ENCODE peak calls at places on chromosomes 5 and 9, in nine cellular contexts. J is spleen, U is adrenal gland, X is lower leg skin, R is sigmoid colon, E is esophagus squamous epithelium, L is transverse colon, B is breast epithelium, O is ovary. G is an unnamed sample.

GRCh38 chr5:168843277-168843997 is 264.3 kb upstream of the PANK3 start:
- DNase-seq in R (no peak), U (no peak), X (no peak), L (no peak), B (no peak), E (no peak), J (no peak), O (no peak), G (no peak)

GRCh38 chr9:37030591-37030939 is 3.5 kb downstream of the PAX5 start:
- DNase-seq in X (no peak), B (no peak), E (no peak), O (no peak), U (no peak), J (peak), R (no peak), L (no peak), G (no peak)

GRCh38 chr9:105697871-105698270 is 3.5 kb downstream of the TMEM38B start:
- DNase-seq in R (no peak), L (no peak), U (no peak), J (no peak), E (no peak), X (no peak), O (no peak), B (no peak), G (no peak)

GRCh38 chr9:110996436-110997224 is 41.6 kb downstream of the LPAR1 start:
- DNase-seq in B (no peak), R (peak), O (peak), L (peak), X (peak), J (no peak), U (peak), E (no peak), G (peak)

GRCh38 chr9:27888661-27889295 is 315.5 kb upstream of the C9orf72 start:
- DNase-seq in X (no peak), E (no peak), J (peak), L (peak), O (no peak), R (no peak), U (no peak), B (no peak), G (no peak)

GRCh38 chr5:76794871-76795270 is 24.0 kb upstream of the F2RL1 start:
- DNase-seq in L (no peak), O (no peak), B (no peak), E (no peak), R (no peak), J (no peak), X (no peak), U (no peak), G (no peak)

GRCh38 chr9:122379340-122379739 is 8.5 kb downstream of the PTGS1 start:
- DNase-seq in O (no peak), X (no peak), B (no peak), E (no peak), R (no peak), U (no peak), L (no peak), J (no peak), G (no peak)

GRCh38 chr5:169197343-169197742 is 103.6 kb downstream of the SLIT3 start:
- DNase-seq in B (no peak), E (no peak), R (no peak), L (peak), J (no peak), X (no peak), U (no peak), O (no peak), G (no peak)

GRCh38 chr5:91443761-91444467 is 60.8 kb upstream of the ARRDC3 start:
- DNase-seq in R (no peak), U (no peak), J (no peak), X (no peak), L (no peak), E (no peak), O (no peak), B (no peak), G (no peak)

GRCh38 chr5:66864240-66864884 is 268.2 kb downstream of the MAST4 start:
- DNase-seq in E (no peak), X (no peak), O (no peak), U (no peak), L (no peak), J (no peak), B (no peak), R (no peak), G (no peak)

GRCh38 chr5:132675936-132676689 is 2.3 kb downstream of the IL4 start:
- DNase-seq in E (no peak), J (no peak), X (no peak), B (no peak), O (no peak), U (no peak), R (no peak), L (no peak), G (no peak)

GRCh38 chr5:170070556-170071412 is 34.9 kb upstream of the FOXI1 start:
- DNase-seq in O (no peak), X (no peak), E (no peak), U (no peak), R (peak), B (no peak), J (no peak), L (no peak), G (no peak)

GRCh38 chr5:125326114-125326513 is 579.7 kb upstream of the ZNF608 start:
- DNase-seq in R (no peak), U (peak), E (no peak), L (peak), J (no peak), X (no peak), O (no peak), B (no peak), G (peak)

GRCh38 chr5:78778538-78778937 is 130.0 kb upstream of the LHFPL2 start:
- DNase-seq in R (no peak), L (no peak), O (no peak), U (no peak), X (no peak), E (no peak), J (no peak), B (no peak), G (no peak)

GRCh38 chr9:20518735-20519134 is 103.6 kb downstream of the MLLT3 start:
- DNase-seq in U (no peak), R (no peak), X (no peak), O (no peak), L (no peak), E (no peak), B (no peak), J (no peak), G (no peak)

DNA sequence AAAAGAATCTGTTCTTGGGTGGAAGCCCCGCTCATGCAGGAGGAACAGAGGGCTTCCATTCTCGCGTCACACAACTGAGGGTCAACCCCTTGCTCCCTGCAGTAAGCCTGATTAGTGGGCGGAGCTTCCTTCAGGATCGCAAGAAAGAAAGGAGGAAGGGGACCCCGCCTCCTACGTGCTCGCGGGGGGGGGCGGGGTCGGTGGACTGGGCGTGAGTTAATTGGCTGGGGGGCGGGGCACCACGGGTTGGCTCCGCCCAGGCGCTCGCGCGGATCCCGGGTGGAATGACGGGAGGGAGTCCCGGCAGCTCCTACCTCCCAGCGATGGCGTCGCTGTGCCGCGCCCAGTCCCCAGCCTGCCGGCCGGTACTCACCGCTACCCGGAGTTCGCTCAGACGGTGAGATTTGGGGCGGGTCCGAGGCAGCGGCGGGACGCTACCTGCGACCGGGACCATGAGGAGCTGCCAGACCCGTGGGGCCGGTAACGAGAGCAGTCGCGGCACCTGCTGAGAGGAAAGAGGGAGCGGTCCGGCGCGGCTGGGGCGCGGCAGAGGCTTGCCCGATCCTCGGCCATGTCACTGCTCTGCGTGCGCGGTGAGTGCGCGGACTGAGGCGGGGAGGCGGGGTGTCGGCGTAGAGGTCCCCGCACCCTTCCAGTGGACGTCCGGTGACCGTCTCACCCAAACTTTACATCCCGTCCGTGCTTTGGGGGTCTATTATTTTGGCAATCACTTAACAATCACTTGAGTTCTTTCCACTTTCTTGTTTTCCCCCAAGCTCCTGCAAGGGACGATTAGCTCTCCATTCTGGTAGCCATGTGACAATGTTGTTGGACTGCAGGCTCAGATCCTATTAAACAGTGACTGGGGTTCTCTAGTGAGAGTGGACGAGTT is at the start of gene UNC13B:
- DNase-seq in L (peak), X (peak), U (peak), O (peak), B (peak), J (peak), E (peak), R (peak), G (peak)
- TF ChIP-seq CTCF in L (peak), X (no peak), U (peak), O (no peak), B (no peak), J (no peak), E (no peak), R (no peak), G (no peak)

GRCh38 chr9:136723989-136724388 is 11.6 kb downstream of the DIPK1B start:
- DNase-seq in B (no peak), J (no peak), X (no peak), R (no peak), O (no peak), E (no peak), U (no peak), L (no peak), G (no peak)
- TF ChIP-seq POLR2A in B (no peak), J (no peak), X (no peak), R (no peak), O (no peak), E (no peak), U (no peak), L (no peak), G (no peak)

DNA sequence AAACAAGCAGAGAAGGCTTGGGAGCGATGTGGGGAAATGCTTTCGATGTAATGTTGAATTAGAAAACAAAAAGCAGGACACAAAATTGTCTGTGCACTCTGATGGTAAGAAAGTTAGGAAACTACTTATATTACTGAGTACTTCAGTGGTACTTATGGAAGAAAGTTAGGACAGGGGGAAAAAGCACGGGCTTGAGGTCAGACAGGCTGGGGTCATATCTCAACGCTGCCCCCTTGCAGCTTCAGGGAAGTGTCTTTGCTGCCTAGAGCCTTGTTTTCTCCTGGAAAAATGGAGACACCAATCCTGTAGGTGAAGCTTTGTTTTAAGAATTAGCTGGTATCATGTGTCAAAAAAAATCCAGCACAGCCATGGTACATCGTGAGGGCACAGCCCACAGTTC is 23.0 kb downstream of the NEURL1B start:
- DNase-seq in B (no peak), E (no peak), U (no peak), R (no peak), O (no peak), X (no peak), L (no peak), J (no peak), G (no peak)
- TF ChIP-seq CTCF in B (no peak), E (no peak), U (no peak), R (no peak), O (no peak), X (no peak), L (no peak), J (no peak), G (no peak)

GRCh38 chr9:93059960-93060591 is 1.6 kb downstream of the SUSD3 start:
- DNase-seq in L (no peak), R (no peak), B (no peak), X (no peak), E (no peak), O (peak), U (no peak), J (no peak), G (no peak)

GRCh38 chr9:93057024-93057702 is 1.3 kb upstream of the SUSD3 start:
- DNase-seq in X (no peak), O (peak), L (no peak), B (no peak), R (no peak), J (no peak), E (no peak), U (no peak), G (no peak)

GRCh38 chr9:93057703-93058356 is 671 bp upstream of the SUSD3 start:
- DNase-seq in R (no peak), L (no peak), B (no peak), X (no peak), O (no peak), J (peak), E (no peak), U (no peak), G (no peak)

GRCh38 chr9:93059097-93059959 is 827 bp downstream of the SUSD3 start:
- DNase-seq in E (no peak), R (no peak), O (peak), L (peak), U (no peak), X (no peak), J (peak), B (no peak), G (no peak)

DNA sequence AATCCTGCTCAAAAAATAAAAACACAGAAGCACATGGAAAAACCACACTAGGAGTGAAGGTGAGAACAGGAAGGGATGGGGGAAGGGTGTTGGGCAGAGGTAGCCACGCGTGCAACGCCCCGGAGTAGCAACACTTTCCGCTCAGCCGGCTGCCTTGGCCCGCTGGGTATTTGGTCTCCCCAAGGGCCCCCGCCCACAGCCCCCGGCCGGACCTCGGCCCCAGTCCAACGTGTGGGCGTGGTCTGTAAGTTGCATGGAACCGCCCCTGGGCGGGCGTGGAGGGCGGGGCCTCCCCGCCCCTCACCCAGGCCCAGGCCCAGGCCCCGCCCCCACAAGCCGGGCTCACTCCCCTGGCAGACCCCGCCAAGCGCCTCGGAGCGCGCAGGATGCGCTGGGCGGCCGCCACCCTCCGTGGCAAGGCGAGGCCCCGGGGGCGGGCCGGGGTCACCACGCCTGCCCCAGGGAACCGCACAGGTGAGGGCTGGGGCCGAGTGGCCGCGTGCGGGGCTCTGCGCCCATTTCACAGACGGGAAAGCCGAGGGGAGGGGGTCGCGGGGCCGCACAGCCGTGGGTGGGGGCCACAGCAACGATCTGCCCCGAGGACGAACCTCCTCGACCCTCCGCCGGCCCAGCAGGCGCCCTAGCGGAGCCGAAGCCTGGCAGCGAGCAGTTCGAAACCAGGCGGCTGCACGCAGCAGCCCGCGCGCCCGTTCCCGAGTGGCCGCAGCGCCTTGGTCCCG is at the start of gene SUSD3:
- DNase-seq in J (peak), X (peak), B (peak), L (peak), U (no peak), R (peak), O (peak), E (no peak), G (peak)
- TF ChIP-seq POLR2A in J (no peak), X (no peak), B (no peak), L (no peak), U (no peak), R (no peak), O (peak), E (peak), G (no peak)

GRCh38 chr9:116162241-116162781 is 8.7 kb downstream of the PAPPA start:
- DNase-seq in J (no peak), X (no peak), E (no peak), U (no peak), O (no peak), B (no peak), R (no peak), L (no peak), G (no peak)

GRCh38 chr9:116160676-116161571 is 7.3 kb downstream of the PAPPA start:
- DNase-seq in R (no peak), U (no peak), X (no peak), E (no peak), B (no peak), O (no peak), L (no peak), J (no peak), G (no peak)

GRCh38 chr9:116166713-116167112 is 13.1 kb downstream of the PAPPA start:
- DNase-seq in X (no peak), L (no peak), U (no peak), O (no peak), B (no peak), J (no peak), E (no peak), R (no peak), G (no peak)

GRCh38 chr9:116165912-116166311 is 12.3 kb downstream of the PAPPA start:
- DNase-seq in U (no peak), O (no peak), B (no peak), R (no peak), X (no peak), L (no peak), J (no peak), E (no peak), G (no peak)

DNA sequence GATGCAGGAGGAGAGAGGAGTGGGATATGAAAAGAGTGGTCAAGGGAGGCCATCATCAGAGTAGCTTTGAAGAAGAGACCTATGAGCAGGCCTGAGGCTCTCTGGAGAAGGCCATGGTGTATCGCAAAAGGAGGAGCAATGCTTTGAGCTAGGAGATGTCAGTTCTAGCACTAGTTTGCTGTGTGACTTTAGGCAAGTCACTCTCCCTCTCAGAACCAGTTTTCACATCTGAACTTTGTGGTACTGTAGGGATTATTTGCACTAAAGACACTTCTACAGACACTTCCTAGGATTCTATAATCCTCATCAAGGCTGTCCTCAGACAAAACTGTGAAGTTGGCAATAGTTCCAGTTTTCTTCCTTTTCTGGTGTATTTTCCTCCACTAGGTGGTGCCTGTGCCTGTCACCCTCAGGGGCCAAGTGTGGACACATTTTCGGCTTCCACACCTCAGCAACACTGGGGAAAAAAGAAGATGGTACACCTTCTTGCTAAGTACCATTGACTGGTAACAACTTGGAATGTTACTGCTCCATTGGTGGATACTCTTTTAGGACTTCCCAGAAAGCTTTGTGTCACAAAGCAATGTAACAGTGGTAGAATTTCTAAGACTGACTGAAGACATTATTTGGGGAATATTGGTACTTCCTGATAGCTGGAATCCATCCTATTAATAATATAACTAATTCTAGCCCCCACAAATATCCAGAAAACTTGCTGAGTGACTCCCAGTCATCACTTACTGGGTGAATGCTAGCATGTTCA is 9.9 kb downstream of the PAPPA start:
- DNase-seq in U (no peak), R (no peak), E (no peak), O (no peak), L (no peak), X (no peak), B (no peak), J (no peak), G (no peak)
- TF ChIP-seq CTCF in U (peak), R (no peak), E (peak), O (no peak), L (peak), X (no peak), B (no peak), J (no peak), G (no peak)

GRCh38 chr5:172009536-172010270 is 3.3 kb upstream of the FBXW11 start:
- DNase-seq in U (no peak), J (no peak), X (no peak), R (no peak), B (no peak), L (no peak), O (no peak), E (no peak), G (no peak)
- TF ChIP-seq POLR2A in U (no peak), J (no peak), X (no peak), R (no peak), B (no peak), L (no peak), O (no peak), E (no peak), G (no peak)

GRCh38 chr9:117535439-117535838 is 120.6 kb upstream of the ASTN2 start:
- DNase-seq in J (no peak), U (no peak), B (no peak), R (no peak), X (no peak), L (no peak), E (no peak), O (no peak), G (no peak)
- TF ChIP-seq CTCF in J (no peak), U (no peak), B (no peak), R (no peak), X (no peak), L (no peak), E (no peak), O (no peak), G (no peak)